ENCODE peak calls at places on chromosomes 6 and 20, in six cellular contexts. G is iPS DF 19.7, F is RPMI7951, T is left cardiac atrium, N is NCI-H1436, U is ACHN. C is an unnamed sample.
A peak's percentile ranks its signal among the peaks of the same experiment; 100 is the strongest.

GRCh38 chr6:23137596-23137995 is 568.2 kb downstream of the HDGFL1 start:
- DNase-seq in T (no peak), U (no peak), N (no peak), F (no peak), G (no peak), C (no peak)

GRCh38 chr6:145866449-145867401 is 52.1 kb upstream of the FBXO30 start:
- DNase-seq in G (no peak), F (no peak), U (no peak), T (no peak), N (no peak), C (no peak)

GRCh38 chr6:117232191-117232590 is 33.2 kb upstream of the VGLL2 start:
- DNase-seq in G (no peak), U (no peak), T (no peak), N (no peak), F (peak; percentile 16), C (no peak)

GRCh38 chr6:64050586-64050985 is 415.0 kb downstream of the PHF3 start:
- DNase-seq in N (no peak), G (no peak), F (no peak), U (no peak), T (no peak), C (no peak)

GRCh38 chr6:158072083-158072721 is 90.5 kb downstream of the SYNJ2 start:
- DNase-seq in T (peak; percentile 78), U (peak; percentile 57), G (no peak), N (peak; percentile 41), F (peak; percentile 79), C (no peak)

GRCh38 chr6:34547921-34548644 is 8.0 kb downstream of the SPDEF start:
- DNase-seq in N (no peak), G (no peak), T (no peak), U (peak; percentile 62), F (no peak), C (no peak)

GRCh38 chr6:52640916-52641315 is 30.0 kb upstream of the TMEM14A start:
- DNase-seq in T (no peak), U (no peak), G (no peak), F (no peak), N (no peak), C (no peak)

GRCh38 chr6:53103993-53104675 is 38.9 kb downstream of the FBXO9 start:
- DNase-seq in N (no peak), T (no peak), G (no peak), F (no peak), U (peak; percentile 55), C (no peak)

GRCh38 chr6:42279144-42279781 is 61.6 kb upstream of the MRPS10 start:
- DNase-seq in N (no peak), U (peak; percentile 6), T (no peak), G (no peak), F (peak; percentile 86), C (peak; percentile 68)

GRCh38 chr20:17228624-17229061 is 1.8 kb downstream of the PCSK2 start:
- DNase-seq in G (no peak), T (no peak), N (no peak), F (no peak), U (no peak), C (no peak)

GRCh38 chr20:51800132-51800721 is 2.1 kb downstream of the SALL4 start:
- DNase-seq in G (no peak), N (peak; percentile 69), F (peak; percentile 46), T (peak; percentile 50), U (peak; percentile 32), C (peak; percentile 76)

GRCh38 chr6:4460595-4461475 is 315.4 kb upstream of the CDYL start:
- DNase-seq in T (peak; percentile 69), N (no peak), U (no peak), F (peak; percentile 67), G (no peak), C (no peak)

GRCh38 chr6:14211596-14211961 is 94.0 kb downstream of the CD83 start:
- DNase-seq in G (peak; percentile 25), U (no peak), T (peak; percentile 60), N (no peak), F (peak; percentile 59), C (no peak)

GRCh38 chr20:7302256-7302655 is 534.8 kb downstream of the BMP2 start:
- DNase-seq in F (no peak), N (no peak), U (no peak), G (peak; percentile 5), T (no peak), C (no peak)

GRCh38 chr6:90100059-90100665 is 196.5 kb downstream of the BACH2 start:
- DNase-seq in T (no peak), G (no peak), U (no peak), N (no peak), F (no peak), C (no peak)

GRCh38 chr6:83417880-83418663 is 12.8 kb downstream of the ME1 start:
- DNase-seq in T (no peak), G (no peak), U (peak; percentile 55), N (peak; percentile 7), F (peak; percentile 64), C (no peak)

GRCh38 chr20:61331542-61331941 is 79.5 kb downstream of the CDH4 start:
- DNase-seq in T (peak; percentile 27), G (no peak), U (no peak), N (no peak), F (no peak), C (no peak)

GRCh38 chr20:18902181-18902725 is 88.7 kb downstream of the SCP2D1 start:
- DNase-seq in N (no peak), F (peak; percentile 59), G (no peak), U (no peak), T (no peak), C (no peak)

GRCh38 chr6:5636210-5637030 is 370.3 kb downstream of the NRN1 start:
- DNase-seq in U (no peak), T (no peak), F (no peak), N (peak; percentile 5), G (no peak), C (no peak)

GRCh38 chr6:2432258-2432657 is 186.9 kb upstream of the GMDS start:
- DNase-seq in T (no peak), U (peak; percentile 94), F (peak; percentile 75), G (no peak), N (no peak), C (peak; percentile 78)

GRCh38 chr6:11681770-11682169 is 96.8 kb downstream of the ADTRP start:
- DNase-seq in T (no peak), U (peak; percentile 2), F (no peak), G (no peak), N (no peak), C (no peak)

GRCh38 chr20:7790189-7790588 is 150.1 kb downstream of the HAO1 start:
- DNase-seq in F (peak; percentile 75), U (no peak), T (no peak), N (no peak), G (no peak), C (peak; percentile 6)

GRCh38 chr6:167569879-167570278 is 245.0 kb downstream of the TTLL2 start:
- DNase-seq in U (no peak), T (no peak), G (no peak), F (no peak), N (no peak), C (no peak)

GRCh38 chr20:63027425-63028389 is 20.9 kb upstream of the BHLHE23 start:
- DNase-seq in N (peak; percentile 30), U (peak; percentile 15), F (peak; percentile 42), G (no peak), T (peak; percentile 14), C (peak; percentile 64)

GRCh38 chr6:90355965-90356364 is 59.3 kb upstream of the BACH2 start:
- DNase-seq in U (no peak), N (no peak), G (no peak), F (no peak), T (no peak), C (no peak)

GRCh38 chr6:107655245-107655644 is 165.3 kb downstream of the SOBP start:
- DNase-seq in T (no peak), U (peak; percentile 8), G (peak; percentile 38), N (no peak), F (no peak), C (no peak)

GRCh38 chr20:34043025-34043424 is 49.3 kb downstream of the RALY start:
- DNase-seq in U (no peak), F (no peak), G (no peak), N (no peak), T (no peak), C (no peak)

GRCh38 chr6:138814179-138814834 is 18.4 kb downstream of the ECT2L start:
- DNase-seq in G (no peak), T (no peak), F (no peak), U (no peak), N (peak; percentile 74), C (no peak)

GRCh38 chr6:34301408-34301807 is 52.6 kb upstream of the SMIM29 start:
- DNase-seq in F (peak; percentile 68), T (peak; percentile 75), G (no peak), N (no peak), U (no peak), C (peak; percentile 9)

GRCh38 chr20:44109951-44110361 is 77.0 kb downstream of the JPH2 start:
- DNase-seq in N (no peak), T (no peak), F (no peak), U (no peak), G (peak; percentile 30), C (no peak)

GRCh38 chr20:33811763-33812672 is 870 bp downstream of the CHMP4B start:
- DNase-seq in F (peak; percentile 84), T (peak; percentile 78), N (no peak), G (no peak), U (peak; percentile 73), C (peak; percentile 88)

GRCh38 chr6:137878810-137879285 is 11.8 kb downstream of the TNFAIP3 start:
- DNase-seq in N (no peak), U (no peak), T (peak; percentile 74), F (no peak), G (no peak), C (no peak)

GRCh38 chr6:104633125-104633524 is 226.6 kb downstream of the HACE1 start:
- DNase-seq in N (no peak), F (peak; percentile 39), T (no peak), G (no peak), U (no peak), C (no peak)

C was measured in H54.